ENCODE peak calls at places on chromosomes 12 and 14, in four cellular contexts. G is Calu3, M is A549, I is HFFc6. E is an unnamed sample.

GRCh38 chr12:132357623-132358186 is 28.3 kb upstream of the GALNT9 start:
- DNase-seq in G (no peak), M (no peak), I (no peak), E (no peak)

GRCh38 chr14:89794096-89794495 is 160.4 kb downstream of the EFCAB11 start:
- DNase-seq in G (no peak), M (no peak), I (no peak), E (no peak)

GRCh38 chr12:58592817-58593216 is 327.5 kb downstream of the LRIG3 start:
- DNase-seq in G (no peak), M (no peak), I (no peak), E (no peak)

GRCh38 chr12:49187184-49187583 is 1.7 kb downstream of the TUBA1A start:
- DNase-seq in G (no peak), M (peak), I (peak), E (no peak)

GRCh38 chr12:12784911-12785814 is at the start of gene APOLD1:
- DNase-seq in G (no peak), M (no peak), I (no peak), E (no peak)

GRCh38 chr14:50964683-50965390 is 20.6 kb upstream of the PYGL start:
- DNase-seq in G (peak), M (peak), I (peak), E (peak)

GRCh38 chr12:110906088-110906487 is 14.3 kb downstream of the MYL2 start:
- DNase-seq in G (no peak), M (no peak), I (no peak), E (no peak)

GRCh38 chr12:53078425-53079225 is 565 bp downstream of the SPRYD3 start:
- DNase-seq in G (no peak), M (no peak), I (no peak), E (peak)

GRCh38 chr12:117013726-117014125 is 85.5 kb downstream of the TESC start:
- DNase-seq in G (no peak), M (no peak), I (peak), E (no peak)

GRCh38 chr12:113384778-113385177 is 18.9 kb downstream of the SDS start:
- DNase-seq in G (no peak), M (no peak), I (no peak), E (no peak)

GRCh38 chr12:132131952-132132351 is 12.2 kb downstream of the DDX51 start:
- DNase-seq in G (no peak), M (no peak), I (no peak), E (no peak)

GRCh38 chr14:77565289-77566081 is 51.0 kb downstream of the SPTLC2 start:
- DNase-seq in G (no peak), M (no peak), I (no peak), E (no peak)

GRCh38 chr12:32874083-32874482 is 22.5 kb downstream of the PKP2 start:
- DNase-seq in G (no peak), M (no peak), I (no peak), E (no peak)